ENCODE peak calls at places on chromosome 2, in four cellular contexts. J is K562, P is HCT116, Y is H1. H is an unnamed sample.

GRCh38 chr2:71710805-71711469 is 257.6 kb downstream of the DYSF start:
- DNase-seq in J (no peak), Y (no peak), P (no peak), H (peak)

GRCh38 chr2:210389856-210390255 is 74.9 kb upstream of the MYL1 start:
- DNase-seq in Y (no peak), J (no peak), P (no peak), H (no peak)

GRCh38 chr2:237259201-237259600 is 154.8 kb downstream of the COL6A3 start:
- DNase-seq in P (no peak), Y (no peak), J (no peak), H (no peak)

GRCh38 chr2:106288873-106289272 is 94.8 kb upstream of the UXS1 start:
- DNase-seq in Y (no peak), P (no peak), J (no peak), H (no peak)

GRCh38 chr2:203830294-203831055 is 37.1 kb upstream of the CTLA4 start:
- DNase-seq in P (no peak), Y (no peak), J (no peak), H (no peak)

GRCh38 chr2:75870133-75870532 is 159.4 kb upstream of the GCFC2 start:
- DNase-seq in Y (peak), J (no peak), P (no peak), H (no peak)

GRCh38 chr2:1601471-1602358 is 142.6 kb downstream of the PXDN start:
- DNase-seq in P (no peak), J (no peak), Y (no peak), H (peak)

GRCh38 chr2:222427606-222428320 is 3.4 kb downstream of the SGPP2 start:
- DNase-seq in J (no peak), Y (no peak), P (no peak), H (no peak)

GRCh38 chr2:30232801-30233130 is 1.4 kb downstream of the LBH start:
- DNase-seq in Y (no peak), P (no peak), J (no peak), H (no peak)

GRCh38 chr2:110116033-110116710 is 550 bp upstream of the MALL start:
- DNase-seq in P (peak), Y (no peak), J (peak), H (no peak)

GRCh38 chr2:79849241-79849640 is 336.4 kb downstream of the CTNNA2 start:
- DNase-seq in Y (no peak), J (no peak), P (no peak), H (no peak)

GRCh38 chr2:37857485-37858196 is 67.4 kb upstream of the RMDN2 start:
- DNase-seq in Y (no peak), J (no peak), P (no peak), H (no peak)

GRCh38 chr2:192377174-192377573 is 182.4 kb upstream of the TMEFF2 start:
- DNase-seq in P (no peak), J (no peak), Y (no peak), H (no peak)

GRCh38 chr2:46187112-46187618 is 110.0 kb upstream of the EPAS1 start:
- DNase-seq in J (no peak), P (no peak), Y (no peak), H (peak)

GRCh38 chr2:223765221-223765775 is 72.1 kb downstream of the AP1S3 start:
- DNase-seq in Y (no peak), P (no peak), J (no peak), H (no peak)

GRCh38 chr2:160493227-160494028 is at the start of gene RBMS1:
- DNase-seq in Y (no peak), P (no peak), J (no peak), H (peak)

GRCh38 chr2:237096911-237097310 is 11.2 kb downstream of the COPS8 start:
- DNase-seq in P (no peak), J (no peak), Y (no peak), H (no peak)

GRCh38 chr2:70516596-70516995 is 37.0 kb downstream of the TGFA start:
- DNase-seq in P (no peak), Y (no peak), J (no peak), H (no peak)

GRCh38 chr2:128832946-128833560 is 514.4 kb upstream of the HS6ST1 start:
- DNase-seq in J (no peak), Y (no peak), P (no peak), H (no peak)

GRCh38 chr2:234476766-234477165 is 20.1 kb downstream of the ARL4C start:
- DNase-seq in Y (no peak), J (peak), P (no peak), H (no peak)

GRCh38 chr2:236991874-236992273 is 93.8 kb upstream of the COPS8 start:
- DNase-seq in P (no peak), Y (no peak), J (no peak), H (no peak)

GRCh38 chr2:218401834-218402370 is 2.2 kb downstream of the CTDSP1 start:
- DNase-seq in Y (no peak), P (no peak), J (no peak), H (no peak)

GRCh38 chr2:215431290-215431689 is 4.6 kb downstream of the FN1 start:
- DNase-seq in P (no peak), Y (no peak), J (no peak), H (no peak)

GRCh38 chr2:55590810-55591440 is 26.5 kb downstream of the PPP4R3B start:
- DNase-seq in Y (no peak), P (peak), J (peak), H (no peak)
- TF ChIP-seq FOSL1 in Y (no peak), P (peak), J (peak), H (no peak)

GRCh38 chr2:195404650-195405049 is 252.4 kb upstream of the SLC39A10 start:
- DNase-seq in J (no peak), Y (no peak), P (no peak), H (no peak)
- TF ChIP-seq FOSL1 in J (no peak), Y (no peak), P (no peak), H (no peak)

GRCh38 chr2:239908744-239909143 is 116.4 kb downstream of the NDUFA10 start:
- DNase-seq in Y (no peak), J (no peak), P (no peak), H (no peak)
- TF ChIP-seq FOSL1 in Y (no peak), J (no peak), P (no peak), H (no peak)

GRCh38 chr2:62527478-62528210 is 21.6 kb upstream of the TMEM17 start:
- DNase-seq in J (no peak), P (no peak), Y (no peak), H (peak)
- TF ChIP-seq FOSL1 in J (no peak), P (no peak), Y (no peak), H (no peak)